ENCODE peak calls at places on chromosomes 3 and 15, in seven cellular contexts. G, Q, V, P, M, O and J are unnamed samples.

GRCh38 chr3:11776346-11776745 is 70.3 kb downstream of the TAMM41 start:
- DNase-seq in M (no peak), G (no peak), P (no peak), O (no peak), V (no peak), Q (no peak), J (no peak)

GRCh38 chr15:96046620-96047240 is 283.8 kb upstream of the NR2F2 start:
- DNase-seq in O (no peak), V (no peak), G (no peak), M (no peak), Q (no peak), P (no peak), J (no peak)

GRCh38 chr15:38868326-38869114 is 303.9 kb upstream of the RASGRP1 start:
- DNase-seq in M (no peak), P (no peak), O (no peak), G (peak; percentile 26), Q (peak; percentile 50), V (peak; percentile 3), J (no peak)

GRCh38 chr3:56878046-56878445 is 76.3 kb upstream of the ARHGEF3 start:
- DNase-seq in P (no peak), Q (no peak), G (no peak), M (no peak), O (no peak), V (no peak), J (no peak)

GRCh38 chr3:100526613-100527346 is 34.4 kb downstream of the TMEM45A start:
- DNase-seq in M (no peak), O (no peak), G (no peak), P (no peak), Q (no peak), V (no peak), J (no peak)

GRCh38 chr3:63519426-63519825 is 133.0 kb upstream of the SNTN start:
- DNase-seq in Q (no peak), G (no peak), P (no peak), V (no peak), M (no peak), O (no peak), J (no peak)

GRCh38 chr15:69537085-69537484 is 84.5 kb downstream of the RPLP1 start:
- DNase-seq in Q (no peak), O (no peak), G (no peak), V (no peak), P (no peak), M (peak; percentile 48), J (no peak)

GRCh38 chr15:63483521-63484371 is 20.6 kb upstream of the USP3 start:
- DNase-seq in P (peak; percentile 56), G (no peak), M (no peak), Q (no peak), V (no peak), O (no peak), J (no peak)

GRCh38 chr3:14480207-14481017 is 59.7 kb downstream of the GRIP2 start:
- DNase-seq in V (no peak), P (no peak), G (no peak), O (no peak), Q (no peak), M (no peak), J (no peak)

GRCh38 chr15:62665449-62665848 is 377.1 kb upstream of the TPM1 start:
- DNase-seq in V (no peak), M (no peak), G (no peak), P (no peak), O (no peak), Q (no peak), J (no peak)

GRCh38 chr3:135106445-135106844 is 311.4 kb downstream of the EPHB1 start:
- DNase-seq in G (no peak), M (peak; percentile 67), P (no peak), Q (peak; percentile 71), V (no peak), O (no peak), J (peak; percentile 37)

GRCh38 chr3:44235604-44236484 is 5.8 kb upstream of the TOPAZ1 start:
- DNase-seq in Q (peak; percentile 59), G (peak; percentile 40), M (no peak), P (peak; percentile 84), V (peak; percentile 79), O (peak; percentile 51), J (peak; percentile 67)

GRCh38 chr3:164655462-164655861 is 422.8 kb downstream of the SI start:
- DNase-seq in Q (no peak), V (no peak), G (no peak), P (no peak), M (no peak), O (no peak), J (no peak)

GRCh38 chr3:31092748-31093607 is 198.5 kb upstream of the GADL1 start:
- DNase-seq in P (no peak), O (no peak), Q (no peak), M (no peak), V (no peak), G (no peak), J (no peak)

GRCh38 chr3:123893012-123893411 is 8.9 kb upstream of the MYLK start:
- DNase-seq in V (no peak), M (no peak), P (no peak), Q (no peak), G (no peak), O (no peak), J (no peak)
- H3K9me3 ChIP-seq in V (peaks cover 8% of the 10 kb centered on the region), M (peaks cover 12% of the 10 kb centered on the region), P (no peaks in the 10 kb centered on the region), Q (no peaks in the 10 kb centered on the region), G (no peaks in the 10 kb centered on the region), O (no peaks in the 10 kb centered on the region), J (peaks cover 6% of the 10 kb centered on the region)

GRCh38 chr15:70741107-70741511 is 22.2 kb downstream of the UACA start:
- DNase-seq in Q (peak; percentile 70), G (peak; percentile 70), M (no peak), O (peak; percentile 81), V (peak; percentile 31), P (peak; percentile 81), J (no peak)
- TF ChIP-seq POLR2AphosphoS5 in Q (no peak), G (no peak), M (no peak), O (peak; percentile 78), V (no peak), P (no peak), J (peak; percentile 12)

DNA sequence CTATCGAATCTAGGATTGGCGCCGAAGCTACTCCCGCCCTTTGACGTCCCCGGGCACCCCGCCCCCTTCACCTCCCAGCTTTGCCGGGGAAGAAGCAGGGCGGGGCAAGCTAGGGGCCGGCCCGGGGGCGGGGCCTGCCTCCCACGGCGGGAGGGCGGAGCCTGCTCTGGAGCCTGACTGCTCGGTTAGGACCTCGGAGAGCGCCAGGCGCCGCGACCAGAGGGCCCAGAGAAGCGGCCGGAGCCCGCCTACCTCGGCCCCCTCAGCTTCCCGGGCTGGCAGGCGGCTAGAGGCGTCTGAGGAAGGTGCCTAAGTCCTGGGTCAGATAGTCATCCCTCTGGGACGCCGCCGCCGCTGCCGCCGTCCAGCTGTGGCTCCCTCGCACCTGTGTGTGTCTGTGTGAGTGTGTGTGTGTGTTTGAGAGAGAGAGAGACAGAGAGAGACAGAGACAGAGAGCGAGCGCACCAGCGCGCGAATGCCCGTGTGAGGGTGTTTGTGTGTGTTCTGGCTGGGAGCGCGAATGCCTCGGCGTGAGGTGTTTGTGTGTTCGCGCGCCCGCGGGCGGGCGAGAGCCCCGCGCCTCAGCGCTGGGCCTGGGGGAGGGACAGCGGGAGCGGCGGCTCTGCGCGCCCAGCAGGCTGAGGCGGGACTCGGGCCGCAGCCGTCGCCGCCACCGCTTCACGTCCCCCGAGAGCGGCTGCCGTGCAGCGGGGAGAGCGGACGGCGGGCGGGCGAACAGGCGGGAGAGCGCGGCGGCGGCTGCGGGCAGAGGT is at the start of gene STXBP5L:
- DNase-seq in O (peak; percentile 86), V (peak; percentile 27), M (peak; percentile 100), P (peak; percentile 62), G (peak; percentile 53), Q (peak; percentile 89), J (peak; percentile 61)
- TF ChIP-seq POLR2A in O (peak; percentile 79), V (no peak), M (peak; percentile 2), P (no peak), G (no peak), Q (no peak), J (no peak)

DNA sequence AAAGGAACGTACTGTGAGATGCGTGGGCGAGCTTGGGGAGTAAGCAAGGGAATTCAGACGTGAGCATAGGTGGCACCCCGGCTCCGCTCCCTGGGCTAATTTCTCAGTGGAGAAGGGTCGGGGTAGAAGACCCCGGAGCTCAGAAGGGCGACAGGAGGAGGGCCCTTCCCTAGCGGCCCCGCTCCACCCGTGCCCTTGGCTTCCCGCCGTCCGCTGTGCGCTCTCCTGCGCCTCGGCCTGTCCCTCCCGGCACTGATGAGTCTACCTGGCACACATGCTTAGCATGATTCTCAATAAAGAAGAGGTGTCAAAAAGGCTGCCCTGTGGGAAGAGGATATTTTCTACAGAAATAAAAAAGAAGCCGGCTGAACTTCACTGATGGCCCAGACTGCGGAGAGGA is 292.7 kb downstream of the OCA2 start:
- DNase-seq in V (no peak), M (no peak), P (no peak), O (no peak), Q (no peak), G (no peak), J (no peak)
- H3K9me3 ChIP-seq in V (peaks cover 5% of the 10 kb centered on the region), M (no peaks in the 10 kb centered on the region), P (no peaks in the 10 kb centered on the region), O (no peaks in the 10 kb centered on the region), Q (no peaks in the 10 kb centered on the region), G (peaks cover 11% of the 10 kb centered on the region), J (no peaks in the 10 kb centered on the region)

DNA sequence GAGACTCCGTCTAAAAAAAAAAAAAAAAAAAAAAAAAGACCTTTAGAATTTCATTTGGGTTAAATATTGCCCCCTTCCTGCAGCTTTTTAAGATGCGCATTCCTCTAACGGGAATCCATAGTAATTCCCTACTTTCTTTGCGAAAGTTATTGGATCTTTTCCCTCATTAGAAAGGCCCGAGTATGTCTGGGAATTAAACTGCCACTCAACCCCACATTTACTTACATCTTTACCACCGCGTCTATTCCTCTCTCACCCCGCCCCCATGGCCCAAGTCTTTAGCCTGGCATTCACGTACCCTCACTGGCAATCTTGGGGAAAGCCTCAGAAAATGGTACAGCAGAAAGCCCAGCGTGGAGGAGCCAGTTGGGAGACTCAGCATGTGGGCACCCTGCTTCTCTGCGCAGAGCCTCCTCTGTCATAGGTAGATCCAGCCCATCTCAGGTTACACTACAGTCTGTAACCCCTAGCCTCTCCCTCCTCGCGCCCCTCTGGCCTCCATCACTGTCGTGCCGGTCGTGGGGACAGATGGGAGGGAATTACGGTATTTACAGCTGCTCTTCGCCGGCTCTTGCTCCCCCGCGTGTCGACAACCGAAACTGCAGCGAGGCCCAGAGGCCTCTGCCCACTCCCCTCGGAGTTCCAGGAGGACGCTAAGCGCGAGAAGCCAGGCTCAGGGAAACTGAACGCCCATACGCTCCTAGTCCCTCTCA is 6.4 kb upstream of the ANKDD1A start:
- DNase-seq in Q (peak; percentile 79), P (peak; percentile 81), G (no peak), O (peak; percentile 22), M (peak; percentile 96), V (no peak), J (peak; percentile 81)
- TF ChIP-seq POLR2AphosphoS5 in Q (no peak), P (peak; percentile 43), G (no peak), O (no peak), M (peak; percentile 20), V (no peak), J (no peak)